ENCODE peak calls at places on chromosomes 6 and 20, in seven cellular contexts. C is DMS153; Q is effector memory CD8-positive, alpha-beta T cell; J is A172; M is germinal center; T is MV-4-11; X is ELF-1. P is an unnamed sample.

GRCh38 chr6:28977351-28978136 is 27.6 kb downstream of the ZNF311 start:
- DNase-seq in C (no peak), Q (no peak), J (peak), M (peak), T (peak), X (peak), P (no peak)

GRCh38 chr6:42572523-42572922 is 8.7 kb downstream of the UBR2 start:
- DNase-seq in C (no peak), Q (no peak), J (no peak), M (peak), T (peak), X (no peak), P (no peak)

GRCh38 chr6:52325695-52326471 is 36.1 kb upstream of the PAQR8 start:
- DNase-seq in C (no peak), Q (no peak), J (no peak), M (no peak), T (no peak), X (peak), P (no peak)

GRCh38 chr6:30544666-30545272 is 11.5 kb downstream of the GNL1 start:
- DNase-seq in C (no peak), Q (peak), J (peak), M (peak), T (peak), X (peak), P (no peak)

GRCh38 chr20:5001174-5002076 is at the start of gene SLC23A2:
- DNase-seq in C (no peak), Q (peak), J (no peak), M (peak), T (peak), X (peak), P (no peak)

GRCh38 chr6:129959358-129959930 is 58.9 kb upstream of the L3MBTL3 start:
- DNase-seq in C (no peak), Q (no peak), J (peak), M (no peak), T (no peak), X (no peak), P (no peak)

GRCh38 chr6:158208226-158208807 is 40.2 kb downstream of the GTF2H5 start:
- DNase-seq in C (no peak), Q (no peak), J (no peak), M (no peak), T (no peak), X (no peak), P (no peak)

GRCh38 chr20:24502184-24502583 is 32.8 kb downstream of the SYNDIG1 start:
- DNase-seq in C (no peak), Q (no peak), J (peak), M (no peak), T (no peak), X (no peak), P (no peak)

GRCh38 chr6:151089916-151090443 is 149.8 kb upstream of the AKAP12 start:
- DNase-seq in C (no peak), Q (no peak), J (no peak), M (no peak), T (no peak), X (no peak), P (no peak)

GRCh38 chr20:23027721-23028120 is 7.4 kb upstream of the SSTR4 start:
- DNase-seq in C (no peak), Q (no peak), J (no peak), M (no peak), T (peak), X (no peak), P (no peak)

GRCh38 chr20:60095456-60095855 is 137.2 kb downstream of the CDH26 start:
- DNase-seq in C (peak), Q (no peak), J (no peak), M (no peak), T (no peak), X (no peak), P (no peak)

GRCh38 chr6:111606620-111607115 is 990 bp upstream of the TRAF3IP2 start:
- DNase-seq in C (no peak), Q (no peak), J (no peak), M (no peak), T (no peak), X (no peak), P (no peak)

GRCh38 chr6:112665114-112665513 is 318.0 kb downstream of the RFPL4B start:
- DNase-seq in C (no peak), Q (no peak), J (no peak), M (no peak), T (no peak), X (no peak), P (no peak)

GRCh38 chr6:103027532-103027931 is 1634.0 kb downstream of the GRIK2 start:
- DNase-seq in C (no peak), Q (no peak), J (no peak), M (no peak), T (no peak), X (peak), P (no peak)

GRCh38 chr6:117346142-117346930 is 79.4 kb downstream of the ROS1 start:
- DNase-seq in C (peak), Q (no peak), J (peak), M (no peak), T (peak), X (no peak), P (no peak)

GRCh38 chr6:97038437-97038836 is 113.9 kb downstream of the KLHL32 start:
- DNase-seq in C (no peak), Q (no peak), J (no peak), M (no peak), T (no peak), X (no peak), P (no peak)

GRCh38 chr20:16612708-16613107 is 39.5 kb upstream of the KIF16B start:
- DNase-seq in C (no peak), Q (no peak), J (no peak), M (no peak), T (no peak), X (no peak), P (no peak)

GRCh38 chr20:59835448-59836395 is 97.7 kb downstream of the SYCP2 start:
- DNase-seq in C (peak), Q (no peak), J (peak), M (no peak), T (no peak), X (peak), P (no peak)

P was measured in epithelial cell of proximal tubule.